ENCODE peak calls at places on chromosomes 2 and 18, in ten cellular contexts. T, D, R, S, I, G, L, M, U and N are unnamed samples.

GRCh38 chr2:171167352-171167997 is 6.8 kb upstream of the TLK1 start:
- DNase-seq in D (no peak), T (no peak), L (no peak), R (peak; percentile 75), M (no peak), I (no peak), U (no peak), S (no peak), G (no peak), N (no peak)

GRCh38 chr2:126635281-126635680 is 20.7 kb upstream of the GYPC start:
- DNase-seq in I (peak; percentile 48), D (no peak), L (no peak), T (no peak), R (no peak), G (no peak), M (no peak), S (no peak), U (peak; percentile 82), N (no peak)

GRCh38 chr2:23602113-23602512 is 217.1 kb downstream of the KLHL29 start:
- DNase-seq in S (no peak), L (peak; percentile 35), T (no peak), M (no peak), G (no peak), I (peak; percentile 36), D (no peak), R (peak; percentile 41), U (peak; percentile 90), N (no peak)

GRCh38 chr2:169452080-169452479 is 27.2 kb upstream of the BBS5 start:
- DNase-seq in S (no peak), I (peak; percentile 71), T (no peak), U (peak; percentile 65), D (no peak), G (no peak), M (peak; percentile 59), R (no peak), L (no peak), N (no peak)

GRCh38 chr2:36478332-36478738 is 119.6 kb downstream of the FEZ2 start:
- DNase-seq in T (no peak), S (no peak), M (peak; percentile 82), L (no peak), G (no peak), I (peak; percentile 93), U (peak; percentile 91), R (no peak), D (no peak), N (no peak)

GRCh38 chr18:79681484-79682387 is 2.1 kb downstream of the CTDP1 start:
- DNase-seq in R (no peak), M (no peak), U (no peak), L (no peak), G (no peak), I (no peak), T (peak; percentile 82), S (peak; percentile 65), D (no peak), N (peak; percentile 60)

GRCh38 chr2:207673431-207673830 is 38.0 kb upstream of the CCNYL1 start:
- DNase-seq in R (no peak), D (no peak), U (no peak), M (no peak), G (no peak), S (no peak), I (no peak), T (no peak), L (no peak), N (no peak)

GRCh38 chr2:39875182-39875913 is 96.3 kb upstream of the THUMPD2 start:
- DNase-seq in D (no peak), M (no peak), L (no peak), S (no peak), I (peak; percentile 97), R (peak; percentile 76), U (peak; percentile 92), T (no peak), G (no peak), N (no peak)

GRCh38 chr2:192035731-192036442 is 158.8 kb downstream of the TMEFF2 start:
- DNase-seq in M (no peak), G (no peak), D (no peak), U (peak; percentile 15), S (no peak), R (no peak), L (no peak), I (peak; percentile 63), T (no peak), N (no peak)

GRCh38 chr2:10343658-10344057 is 41.0 kb downstream of the HPCAL1 start:
- DNase-seq in U (no peak), M (no peak), L (no peak), R (no peak), T (no peak), D (no peak), G (no peak), S (no peak), I (no peak), N (no peak)

GRCh38 chr2:120746179-120746549 is 10.5 kb downstream of the GLI2 start:
- DNase-seq in I (no peak), D (no peak), S (no peak), L (no peak), T (no peak), U (no peak), G (no peak), M (no peak), R (no peak), N (no peak)

GRCh38 chr2:216031960-216032689 is 18.8 kb upstream of the MREG start:
- DNase-seq in G (no peak), L (no peak), S (no peak), I (peak; percentile 82), M (peak; percentile 17), D (no peak), R (no peak), U (no peak), T (no peak), N (no peak)

GRCh38 chr2:45433363-45433762 is 177.7 kb downstream of the SRBD1 start:
- DNase-seq in L (no peak), D (no peak), U (no peak), T (no peak), R (no peak), G (no peak), S (no peak), I (no peak), M (no peak), N (no peak)

GRCh38 chr2:53913721-53914120 is 54.0 kb upstream of the GPR75 start:
- DNase-seq in R (no peak), U (peak; percentile 33), S (peak; percentile 6), G (no peak), M (peak; percentile 33), T (no peak), I (peak; percentile 32), D (peak; percentile 8), L (no peak), N (no peak)

GRCh38 chr18:8153887-8154583 is 455.2 kb upstream of the RAB12 start:
- DNase-seq in I (peak; percentile 33), D (no peak), L (no peak), S (no peak), R (no peak), G (no peak), T (no peak), M (peak; percentile 38), U (no peak), N (no peak)

GRCh38 chr2:47134386-47135090 is 20.6 kb downstream of the STPG4 start:
- DNase-seq in R (no peak), D (no peak), M (no peak), G (no peak), L (no peak), I (no peak), T (no peak), S (no peak), U (no peak), N (no peak)

GRCh38 chr2:235230809-235231601 is 262.8 kb upstream of the AGAP1 start:
- DNase-seq in S (no peak), T (no peak), L (no peak), I (peak; percentile 31), R (no peak), M (no peak), U (peak; percentile 42), D (no peak), G (no peak), N (no peak)

GRCh38 chr2:239952665-239953417 is 72.3 kb downstream of the NDUFA10 start:
- DNase-seq in T (no peak), R (no peak), U (no peak), S (no peak), M (no peak), I (no peak), L (peak; percentile 51), D (no peak), G (no peak), N (no peak)

GRCh38 chr2:230674930-230675672 is 37.5 kb upstream of the CAB39 start:
- DNase-seq in L (no peak), I (no peak), S (no peak), T (no peak), U (no peak), G (no peak), D (no peak), M (no peak), R (no peak), N (no peak)

GRCh38 chr18:7117390-7118355 is at the start of gene LAMA1:
- DNase-seq in T (no peak), D (no peak), M (peak; percentile 64), U (no peak), S (no peak), R (no peak), I (no peak), G (peak; percentile 18), L (no peak), N (no peak)

GRCh38 chr2:29462293-29462692 is 347.1 kb downstream of the CLIP4 start:
- DNase-seq in S (no peak), M (no peak), U (peak; percentile 55), G (no peak), L (no peak), D (no peak), T (no peak), R (no peak), I (peak; percentile 36), N (no peak)

GRCh38 chr18:49812321-49813070 is 837 bp downstream of the ACAA2 start:
- DNase-seq in R (no peak), D (no peak), U (peak; percentile 19), T (no peak), S (no peak), G (no peak), I (peak; percentile 43), L (no peak), M (no peak), N (no peak)

GRCh38 chr2:223055140-223055539 is 3.1 kb downstream of the KCNE4 start:
- DNase-seq in M (no peak), U (peak; percentile 33), R (no peak), S (no peak), G (no peak), I (peak; percentile 84), D (no peak), T (no peak), L (no peak), N (no peak)

GRCh38 chr2:108377411-108377810 is 343 bp upstream of the SULT1C4 start:
- DNase-seq in I (no peak), R (no peak), U (no peak), S (no peak), T (no peak), D (no peak), M (no peak), L (no peak), G (no peak), N (no peak)

GRCh38 chr18:3411854-3412268 is 38.1 kb upstream of the TGIF1 start:
- DNase-seq in T (peak; percentile 24), U (no peak), I (peak; percentile 15), S (peak; percentile 15), R (peak; percentile 72), M (no peak), D (no peak), G (no peak), L (no peak), N (peak; percentile 11)

GRCh38 chr2:101047075-101047766 is 45.1 kb downstream of the RPL31 start:
- DNase-seq in D (no peak), T (no peak), R (peak; percentile 77), G (peak; percentile 67), S (no peak), I (peak; percentile 29), U (peak; percentile 97), M (peak; percentile 52), L (no peak), N (no peak)

GRCh38 chr2:30334738-30335426 is 103.5 kb downstream of the LBH start:
- DNase-seq in M (no peak), G (no peak), D (no peak), S (no peak), I (no peak), L (no peak), T (no peak), U (no peak), R (no peak), N (no peak)

GRCh38 chr18:63606526-63606925 is 19.4 kb downstream of the SERPINB13 start:
- DNase-seq in I (no peak), D (no peak), R (no peak), M (no peak), L (no peak), G (no peak), U (no peak), T (no peak), S (no peak), N (no peak)